ENCODE peak calls at places on chromosomes 5 and 9, in six cellular contexts. B is H1, Q is HepG2, H is GM12878, U is SK-N-SH, P is K562. D is an unnamed sample.

GRCh38 chr5:38585812-38586211 is 29.4 kb upstream of the LIFR start:
- DNase-seq in Q (no peak), H (peak), U (no peak), B (no peak), P (no peak), D (no peak)

GRCh38 chr9:96079816-96080215 is 204.3 kb downstream of the ERCC6L2 start:
- DNase-seq in H (no peak), B (no peak), Q (no peak), U (no peak), P (no peak), D (no peak)

GRCh38 chr5:76755779-76756637 is 40.1 kb downstream of the F2R start:
- DNase-seq in Q (peak), H (no peak), P (no peak), B (peak), U (no peak), D (no peak)

GRCh38 chr5:6943197-6943596 is 230.0 kb downstream of the TENT4A start:
- DNase-seq in H (no peak), P (no peak), B (no peak), Q (peak), U (no peak), D (no peak)

GRCh38 chr9:26229324-26230054 is 551.2 kb upstream of the TUSC1 start:
- DNase-seq in U (no peak), H (no peak), Q (no peak), B (no peak), P (no peak), D (no peak)

GRCh38 chr5:140627972-140628371 is 5.0 kb downstream of the CD14 start:
- DNase-seq in H (no peak), P (no peak), B (no peak), Q (no peak), U (no peak), D (no peak)

GRCh38 chr5:115611873-115612272 is 9.6 kb upstream of the TICAM2 start:
- DNase-seq in U (no peak), H (no peak), P (no peak), Q (no peak), B (no peak), D (no peak)

GRCh38 chr5:151251001-151251551 is 1.9 kb upstream of the GM2A start:
- DNase-seq in P (no peak), B (no peak), U (no peak), H (peak), Q (peak), D (no peak)

GRCh38 chr9:113956901-113957777 is 81.0 kb downstream of the ZNF618 start:
- DNase-seq in H (no peak), Q (no peak), B (no peak), U (no peak), P (no peak), D (no peak)

GRCh38 chr9:37538099-37538498 is 38.1 kb downstream of the FBXO10 start:
- DNase-seq in B (no peak), Q (no peak), H (no peak), P (no peak), U (no peak), D (no peak)

GRCh38 chr5:55650391-55650790 is 61.7 kb downstream of the SLC38A9 start:
- DNase-seq in H (no peak), B (no peak), P (no peak), Q (no peak), U (no peak), D (no peak)

GRCh38 chr5:16975950-16976624 is 40.0 kb upstream of the MYO10 start:
- DNase-seq in P (no peak), U (no peak), Q (no peak), B (no peak), H (peak), D (no peak)

GRCh38 chr5:28850320-28850921 is 1812.0 kb upstream of the CDH9 start:
- DNase-seq in U (no peak), P (no peak), H (no peak), Q (no peak), B (no peak), D (no peak)

GRCh38 chr5:54205453-54205852 is 104.9 kb downstream of the ARL15 start:
- DNase-seq in Q (no peak), P (no peak), H (no peak), U (no peak), B (no peak), D (no peak)

DNA sequence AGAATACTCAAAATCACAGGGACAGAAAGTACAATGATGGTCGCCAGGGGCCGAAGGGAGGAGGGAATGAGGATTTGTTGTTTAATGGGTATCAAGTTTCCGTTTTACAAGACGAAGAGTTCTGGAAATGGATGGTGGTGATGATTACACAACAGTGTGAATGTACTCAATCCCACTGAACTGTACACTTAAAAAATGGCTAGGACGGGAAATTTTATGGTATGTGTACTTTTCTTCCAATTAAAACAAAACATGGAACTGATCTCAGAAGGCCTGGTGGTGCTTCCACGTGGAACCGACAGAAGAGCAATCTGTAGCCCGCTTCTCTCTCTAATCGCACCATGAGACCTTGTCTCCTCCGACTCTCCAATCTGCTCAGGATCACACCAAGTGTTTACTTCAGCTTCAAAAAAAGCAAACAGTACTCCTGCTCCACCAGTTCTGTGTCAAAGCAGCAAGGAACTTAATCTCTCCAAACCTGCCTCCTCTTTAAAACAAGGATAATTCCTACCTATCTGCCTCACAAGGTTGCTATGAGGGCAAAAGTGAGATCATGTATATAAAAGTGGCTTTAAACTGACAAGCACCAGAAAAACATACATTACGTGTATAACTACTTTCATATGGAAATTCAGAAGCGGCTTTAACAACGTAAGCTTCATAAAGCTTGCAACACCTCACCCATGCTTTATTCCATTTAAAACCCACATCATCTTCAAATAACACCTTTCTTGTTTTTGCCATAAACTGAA is 2.1 kb downstream of the ECPAS start:
- DNase-seq in B (no peak), H (no peak), P (peak), U (no peak), Q (peak), D (no peak)
- TF ChIP-seq POLR2AphosphoS5 in B (no peak), H (no peak), P (no peak), U (no peak), Q (no peak), D (no peak)

DNA sequence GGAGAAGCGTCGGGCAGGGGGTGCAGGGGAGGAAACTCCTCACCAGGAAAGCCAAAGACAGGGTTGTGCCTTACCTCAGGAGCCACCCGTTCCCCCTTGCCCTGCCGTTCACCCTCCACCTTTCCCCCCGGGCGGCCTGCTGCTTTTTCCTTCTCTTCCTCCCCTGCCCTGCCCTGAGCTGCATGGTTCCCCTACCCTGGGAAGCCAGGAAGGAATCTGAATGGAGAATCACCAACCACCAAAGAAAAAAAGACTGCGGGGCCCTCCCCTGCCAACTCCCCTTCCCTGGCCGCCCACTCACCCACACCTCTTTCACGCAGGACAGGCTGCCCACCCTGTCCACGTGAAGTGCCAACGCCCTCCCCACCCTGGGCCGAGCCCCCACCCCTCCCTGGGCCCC is 815 bp upstream of the NFX1 start:
- DNase-seq in H (no peak), P (no peak), U (peak), Q (no peak), B (no peak), D (no peak)
- TF ChIP-seq TAF1 in H (no peak), P (no peak), U (no peak), Q (no peak), B (no peak), D (no peak)

GRCh38 chr5:91297994-91298393 is 85.1 kb downstream of the ARRDC3 start:
- DNase-seq in B (no peak), Q (no peak), P (no peak), U (no peak), H (no peak), D (no peak)

GRCh38 chr5:91302958-91303357 is 80.2 kb downstream of the ARRDC3 start:
- DNase-seq in Q (no peak), U (no peak), P (no peak), B (no peak), H (no peak), D (no peak)

GRCh38 chr5:91305640-91306039 is 77.5 kb downstream of the ARRDC3 start:
- DNase-seq in B (no peak), Q (no peak), P (no peak), U (no peak), H (no peak), D (no peak)

GRCh38 chr5:91302335-91302734 is 80.8 kb downstream of the ARRDC3 start:
- DNase-seq in P (peak), H (no peak), B (no peak), U (peak), Q (no peak), D (no peak)

GRCh38 chr5:91301459-91301858 is 81.7 kb downstream of the ARRDC3 start:
- DNase-seq in U (no peak), Q (no peak), B (no peak), H (no peak), P (no peak), D (no peak)
- TF ChIP-seq POLR2AphosphoS5 in U (no peak), Q (no peak), B (no peak), H (no peak), P (no peak), D (no peak)

DNA sequence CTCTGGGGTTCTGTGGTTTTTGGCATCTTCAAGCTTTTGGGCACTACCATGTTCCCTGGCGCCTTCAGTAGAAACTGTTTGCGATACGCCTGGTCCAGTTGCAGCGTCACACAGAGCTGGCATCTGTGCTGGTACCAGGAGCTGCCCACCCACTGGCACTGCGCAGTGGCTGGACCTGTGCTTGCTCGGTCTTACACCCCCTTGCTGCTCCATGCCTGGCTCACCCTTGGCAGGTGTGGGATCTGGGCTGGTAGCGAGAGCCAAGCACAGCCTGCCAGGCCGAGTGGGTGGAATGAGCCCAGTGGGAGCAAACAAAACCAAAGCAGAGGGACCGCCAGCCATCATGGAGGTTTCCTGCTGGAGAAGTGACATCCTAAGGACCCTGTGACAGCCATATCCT is 170.2 kb upstream of the IRX2 start:
- DNase-seq in H (no peak), Q (no peak), U (no peak), P (no peak), B (no peak), D (no peak)
- TF ChIP-seq TAF1 in H (no peak), Q (no peak), U (no peak), P (no peak), B (no peak), D (no peak)

DNA sequence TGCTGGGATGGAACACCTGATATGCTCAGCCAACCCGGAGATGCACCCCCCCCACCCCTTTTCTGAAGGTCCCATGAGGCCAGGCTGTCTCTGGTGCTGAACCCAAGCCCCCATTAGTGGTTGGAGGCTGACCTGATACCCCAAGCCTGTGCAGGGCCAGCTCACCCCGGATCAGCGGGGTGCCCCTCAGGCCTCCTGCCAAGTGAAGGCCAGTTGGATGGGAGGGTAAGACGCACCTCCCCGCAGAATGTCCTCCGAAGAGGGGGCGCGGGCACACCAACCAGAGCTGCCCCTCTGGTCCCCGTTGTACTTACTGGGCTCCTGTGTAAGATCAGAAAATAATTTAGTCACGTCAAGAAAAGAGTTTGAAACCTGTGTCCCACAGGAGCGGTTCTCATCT is 76.8 kb upstream of the OTULINL start:
- DNase-seq in B (no peak), P (no peak), H (no peak), U (no peak), Q (no peak), D (no peak)
- TF ChIP-seq POLR2AphosphoS5 in B (no peak), P (no peak), H (no peak), U (no peak), Q (no peak), D (no peak)

DNA sequence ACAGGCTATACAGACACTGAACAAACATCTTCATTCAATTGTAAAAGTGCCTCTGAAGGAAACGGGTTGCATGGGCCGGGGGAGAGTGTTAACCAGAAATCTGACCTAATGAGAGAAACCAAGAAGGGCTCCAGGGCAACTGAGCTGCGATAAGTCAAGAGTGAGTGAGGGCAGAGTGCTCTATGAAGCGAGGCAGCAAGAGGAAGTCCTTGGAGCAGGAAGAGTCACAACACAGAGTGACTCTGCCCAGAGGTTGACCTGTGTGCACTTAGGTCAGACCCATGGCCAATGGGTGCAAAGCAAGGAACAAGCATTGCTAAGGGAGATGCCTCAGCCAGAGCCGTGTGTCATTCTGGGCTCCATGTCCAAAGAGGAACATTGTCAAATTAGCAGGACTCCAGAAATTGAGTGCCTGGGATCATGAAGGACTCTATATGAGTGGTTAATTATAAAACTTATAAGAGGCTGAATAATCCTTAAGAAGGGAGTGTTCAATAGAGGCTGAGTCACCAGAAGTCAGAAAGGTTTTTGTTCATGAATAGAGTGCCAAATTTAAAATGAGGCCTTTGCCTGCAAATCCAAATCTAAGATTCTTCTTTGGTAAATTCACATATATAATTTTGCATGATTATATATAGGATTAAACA is 438.5 kb downstream of the MED10 start:
- DNase-seq in B (no peak), P (no peak), H (no peak), U (no peak), Q (no peak), D (no peak)
- TF ChIP-seq TAF1 in B (no peak), P (no peak), H (no peak), U (no peak), Q (no peak), D (no peak)

GRCh38 chr5:81292130-81292529 is 9.3 kb upstream of the ZCCHC9 start:
- DNase-seq in H (no peak), B (no peak), Q (no peak), P (no peak), U (no peak), D (no peak)

GRCh38 chr5:81302596-81302995 is 1.2 kb downstream of the ZCCHC9 start:
- DNase-seq in Q (peak), U (no peak), H (no peak), B (no peak), P (no peak), D (no peak)

GRCh38 chr5:81301221-81302015 is at the start of gene ZCCHC9:
- DNase-seq in U (peak), B (peak), P (peak), Q (peak), H (peak), D (peak)

DNA sequence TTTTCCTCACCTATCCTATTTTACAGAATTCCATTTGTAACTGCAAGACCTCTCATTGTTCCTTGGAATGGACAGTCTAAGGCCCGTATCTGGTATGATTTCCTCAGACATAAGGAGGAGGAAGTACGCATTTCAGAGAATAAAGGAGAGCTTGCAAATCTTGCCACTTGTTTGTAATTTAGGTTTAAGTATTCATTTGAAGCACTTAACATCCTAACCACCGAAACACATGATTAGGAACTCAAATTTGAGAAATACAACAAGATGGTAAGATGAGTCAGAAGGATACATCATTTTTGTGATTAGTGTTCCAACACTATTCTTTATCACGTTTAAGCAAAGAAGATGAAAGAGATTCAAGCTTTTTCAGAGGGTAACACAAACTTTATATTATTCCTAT is 3.9 kb upstream of the ZCCHC9 start:
- DNase-seq in Q (no peak), B (no peak), H (no peak), U (no peak), P (no peak), D (no peak)
- TF ChIP-seq POLR2AphosphoS5 in Q (no peak), B (no peak), H (no peak), U (no peak), P (no peak), D (no peak)

GRCh38 chr9:124222918-124223720 is 34.6 kb upstream of the NEK6 start:
- DNase-seq in P (no peak), H (no peak), U (no peak), Q (peak), B (no peak), D (no peak)
- TF ChIP-seq TAF1 in P (no peak), H (no peak), U (no peak), Q (no peak), B (no peak), D (no peak)

GRCh38 chr5:14962604-14963003 is 91.0 kb upstream of the ANKH start:
- DNase-seq in Q (no peak), P (no peak), U (no peak), B (no peak), H (no peak), D (no peak)

GRCh38 chr5:14956423-14957046 is 85.0 kb upstream of the ANKH start:
- DNase-seq in H (no peak), Q (no peak), P (no peak), U (no peak), B (no peak), D (no peak)

GRCh38 chr5:14958196-14958595 is 86.6 kb upstream of the ANKH start:
- DNase-seq in H (no peak), B (no peak), P (no peak), U (no peak), Q (no peak), D (no peak)

GRCh38 chr5:14960120-14960462 is 88.5 kb upstream of the ANKH start:
- DNase-seq in P (no peak), Q (no peak), U (no peak), H (no peak), B (no peak), D (no peak)

GRCh38 chr5:14959443-14960119 is 88.0 kb upstream of the ANKH start:
- DNase-seq in P (no peak), H (no peak), U (no peak), Q (peak), B (no peak), D (no peak)
- TF ChIP-seq POLR2AphosphoS5 in P (no peak), H (no peak), U (no peak), Q (no peak), B (no peak), D (no peak)

DNA sequence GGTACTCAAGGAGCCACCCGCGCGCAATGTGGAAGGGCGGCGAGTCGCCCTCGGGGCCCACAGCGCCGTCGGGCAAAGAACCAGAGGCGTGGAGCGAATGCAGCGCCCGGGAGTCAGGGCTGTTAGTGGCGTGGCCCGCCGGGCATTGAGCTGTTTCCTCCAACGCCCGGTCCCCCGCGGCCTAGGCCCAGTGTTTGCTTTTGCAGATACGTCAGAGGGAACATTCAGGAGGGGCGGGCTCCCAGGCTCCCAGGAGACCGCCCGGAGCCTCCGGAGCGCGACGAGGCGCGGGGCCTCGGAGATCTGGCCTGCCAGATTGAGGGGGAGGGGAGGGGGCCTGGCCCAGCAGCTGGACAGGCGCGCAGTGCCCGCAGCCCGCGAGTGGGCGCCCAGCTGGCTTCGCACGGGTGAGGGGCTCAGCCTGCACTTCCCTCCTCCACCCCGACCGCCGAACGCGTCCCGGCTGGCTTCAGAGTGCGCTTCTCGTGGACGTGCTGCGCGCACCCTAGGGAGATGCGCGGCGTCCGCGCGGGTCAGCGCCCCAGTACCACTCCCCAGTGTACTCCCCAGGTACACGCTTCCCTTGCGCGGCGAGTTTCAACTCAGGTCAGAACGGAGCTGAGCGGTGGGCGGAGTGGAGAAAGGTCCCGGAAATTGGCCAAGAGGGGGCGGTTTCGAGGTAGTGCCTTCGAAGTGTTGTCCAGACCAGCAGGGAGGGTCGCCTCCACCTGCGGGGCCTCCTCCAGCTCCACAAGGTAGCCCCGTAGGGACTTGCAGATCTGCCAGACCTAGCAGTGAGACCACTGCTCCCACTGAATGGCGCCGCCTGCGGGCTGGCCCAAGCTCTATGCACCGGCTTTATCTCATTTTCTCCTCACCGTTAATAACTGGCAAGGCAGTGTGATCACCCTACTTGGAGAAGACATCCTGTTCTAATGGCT is 130.4 kb downstream of the TMEM174 start:
- DNase-seq in H (no peak), Q (no peak), P (no peak), B (peak), U (peak), D (no peak)
- TF ChIP-seq TAF1 in H (no peak), Q (no peak), P (no peak), B (no peak), U (no peak), D (no peak)

D was measured in GM12891.